ENCODE peak calls at places on chromosome 22, in ten cellular contexts. F is cardiac muscle cell, Q is nephron progenitor cell, T is body of pancreas, B is BJ, Y is lung, A is sigmoid colon, G is dorsolateral prefrontal cortex, U is brain microvascular endothelial cell, E is endothelial cell. Z is an unnamed sample.

GRCh38 chr22:49827853-49828598 is at the start of gene BRD1:
- DNase-seq in U (peak), F (peak), T (peak), Y (no peak), Q (peak), E (peak), G (no peak), A (no peak), B (no peak), Z (peak)

GRCh38 chr22:33142282-33142681 is 84.1 kb upstream of the SYN3 start:
- DNase-seq in A (no peak), G (no peak), F (no peak), Y (no peak), T (no peak), Q (no peak), U (no peak), E (no peak), B (no peak), Z (no peak)

GRCh38 chr22:27238935-27239510 is 562.5 kb downstream of the MN1 start:
- DNase-seq in Q (peak), T (peak), Y (peak), F (peak), B (peak), G (no peak), A (peak), E (no peak), U (peak), Z (peak)

GRCh38 chr22:37488337-37489135 is 2.4 kb upstream of the MFNG start:
- DNase-seq in T (no peak), F (no peak), U (no peak), E (no peak), Y (no peak), Q (no peak), A (no peak), B (no peak), G (no peak), Z (no peak)

GRCh38 chr22:46684706-46685105 is 53.3 kb downstream of the CERK start:
- DNase-seq in U (no peak), Q (no peak), B (no peak), T (no peak), E (no peak), G (no peak), Y (no peak), A (no peak), F (no peak), Z (no peak)

GRCh38 chr22:41660416-41660815 is 28.3 kb downstream of the SNU13 start:
- DNase-seq in F (no peak), G (no peak), Q (no peak), U (no peak), Y (no peak), A (no peak), E (no peak), T (no peak), B (no peak), Z (no peak)

GRCh38 chr22:30027169-30027568 is 53.1 kb upstream of the HORMAD2 start:
- DNase-seq in Y (no peak), E (no peak), F (no peak), Q (no peak), T (no peak), G (no peak), B (no peak), A (no peak), U (no peak), Z (peak)

GRCh38 chr22:48152154-48152775 is 1389.8 kb downstream of the TBC1D22A start:
- DNase-seq in Q (peak), G (no peak), Y (no peak), T (no peak), A (no peak), U (no peak), B (no peak), F (no peak), E (no peak), Z (no peak)

GRCh38 chr22:33835196-33835788 is 85.0 kb downstream of the LARGE1 start:
- DNase-seq in T (no peak), G (no peak), Y (no peak), Q (no peak), U (no peak), B (no peak), A (no peak), E (no peak), F (no peak), Z (no peak)

GRCh38 chr22:16824718-16825687 is at the start of gene XKR3:
- DNase-seq in F (no peak), Q (no peak), Y (no peak), E (no peak), T (no peak), A (no peak), B (no peak), U (no peak), G (no peak), Z (no peak)

GRCh38 chr22:48828688-48829087 is 999.0 kb downstream of the BRD1 start:
- DNase-seq in F (no peak), Y (no peak), A (no peak), T (no peak), G (peak), E (no peak), Q (no peak), B (no peak), U (no peak), Z (no peak)

GRCh38 chr22:43277987-43278601 is 65.1 kb downstream of the SCUBE1 start:
- DNase-seq in T (no peak), A (no peak), E (no peak), U (no peak), Y (no peak), G (no peak), Q (peak), B (no peak), F (no peak), Z (no peak)

GRCh38 chr22:37485714-37486223 is 415 bp downstream of the MFNG start:
- DNase-seq in G (no peak), E (no peak), A (no peak), B (no peak), Y (no peak), F (no peak), Q (no peak), U (no peak), T (no peak), Z (no peak)

GRCh38 chr22:38468761-38469305 is 937 bp downstream of the KDELR3 start:
- DNase-seq in F (no peak), U (no peak), B (no peak), T (no peak), Q (no peak), Y (no peak), A (no peak), E (no peak), G (no peak), Z (no peak)

GRCh38 chr22:18012528-18012927 is 11.8 kb downstream of the MICAL3 start:
- DNase-seq in T (no peak), G (no peak), Y (no peak), Q (no peak), F (no peak), U (no peak), A (no peak), E (no peak), B (no peak), Z (peak)

GRCh38 chr22:48980409-48980808 is 847.3 kb downstream of the BRD1 start:
- DNase-seq in Q (no peak), T (no peak), B (no peak), E (no peak), F (no peak), A (no peak), G (no peak), Y (no peak), U (no peak), Z (no peak)

GRCh38 chr22:49972163-49973017 is 11.8 kb downstream of the PIM3 start:
- DNase-seq in T (peak), Y (no peak), E (peak), F (no peak), U (no peak), B (no peak), Q (peak), A (peak), G (peak), Z (no peak)

GRCh38 chr22:29848115-29848514 is 10.0 kb upstream of the ASCC2 start:
- DNase-seq in Q (no peak), T (no peak), A (no peak), B (no peak), Y (no peak), F (no peak), U (no peak), G (no peak), E (no peak), Z (no peak)

GRCh38 chr22:43879901-43880742 is 11.7 kb downstream of the PNPLA5 start:
- DNase-seq in U (no peak), Y (no peak), B (no peak), G (no peak), F (no peak), A (peak), Q (no peak), T (no peak), E (no peak), Z (no peak)

GRCh38 chr22:27507935-27508504 is 293.5 kb downstream of the MN1 start:
- DNase-seq in U (no peak), A (no peak), F (no peak), Q (no peak), E (no peak), B (no peak), T (no peak), G (no peak), Y (no peak), Z (peak)

GRCh38 chr22:32164084-32164894 is 5.2 kb upstream of the C22orf42 start:
- DNase-seq in A (no peak), E (no peak), T (no peak), B (no peak), Q (no peak), Y (no peak), F (no peak), U (no peak), G (no peak), Z (no peak)

GRCh38 chr22:16972311-16972710 is 35.7 kb downstream of the GAB4 start:
- DNase-seq in F (no peak), U (no peak), T (no peak), A (no peak), Q (no peak), B (no peak), Y (peak), G (no peak), E (no peak), Z (no peak)

GRCh38 chr22:30235687-30236170 is 10.8 kb downstream of the LIF start:
- DNase-seq in Y (peak), Q (no peak), T (peak), E (no peak), G (no peak), U (peak), B (peak), F (peak), A (no peak), Z (peak)

GRCh38 chr22:42236268-42236667 is 34.2 kb downstream of the TCF20 start:
- DNase-seq in B (no peak), T (no peak), F (no peak), E (no peak), Y (no peak), U (no peak), A (no peak), Q (no peak), G (no peak), Z (no peak)

GRCh38 chr22:30048711-30049110 is 31.6 kb upstream of the HORMAD2 start:
- DNase-seq in Q (no peak), U (no peak), E (no peak), Y (no peak), A (no peak), F (no peak), B (no peak), G (no peak), T (no peak), Z (no peak)

GRCh38 chr22:49968313-49968830 is 7.8 kb downstream of the PIM3 start:
- DNase-seq in Q (no peak), U (no peak), Y (no peak), T (peak), F (no peak), B (no peak), A (no peak), G (peak), E (no peak), Z (no peak)

GRCh38 chr22:45212306-45212709 is 28.4 kb downstream of the KIAA0930 start:
- DNase-seq in B (peak), Y (peak), U (peak), Q (peak), T (peak), G (peak), A (peak), E (peak), F (peak), Z (peak)
- TF ChIP-seq CTCF in B (peak), Y (no peak), U (peak), Q (no peak), T (no peak), G (peak), A (no peak), E (no peak), F (no peak), Z (no peak)

GRCh38 chr22:22074634-22075381 is 92.2 kb upstream of the TOP3B start:
- DNase-seq in Q (no peak), B (no peak), Y (no peak), E (no peak), F (no peak), G (no peak), T (no peak), A (no peak), U (no peak), Z (peak)
- TF ChIP-seq CTCF in Q (no peak), B (no peak), Y (no peak), E (no peak), F (no peak), G (no peak), T (no peak), A (no peak), U (no peak), Z (no peak)

DNA sequence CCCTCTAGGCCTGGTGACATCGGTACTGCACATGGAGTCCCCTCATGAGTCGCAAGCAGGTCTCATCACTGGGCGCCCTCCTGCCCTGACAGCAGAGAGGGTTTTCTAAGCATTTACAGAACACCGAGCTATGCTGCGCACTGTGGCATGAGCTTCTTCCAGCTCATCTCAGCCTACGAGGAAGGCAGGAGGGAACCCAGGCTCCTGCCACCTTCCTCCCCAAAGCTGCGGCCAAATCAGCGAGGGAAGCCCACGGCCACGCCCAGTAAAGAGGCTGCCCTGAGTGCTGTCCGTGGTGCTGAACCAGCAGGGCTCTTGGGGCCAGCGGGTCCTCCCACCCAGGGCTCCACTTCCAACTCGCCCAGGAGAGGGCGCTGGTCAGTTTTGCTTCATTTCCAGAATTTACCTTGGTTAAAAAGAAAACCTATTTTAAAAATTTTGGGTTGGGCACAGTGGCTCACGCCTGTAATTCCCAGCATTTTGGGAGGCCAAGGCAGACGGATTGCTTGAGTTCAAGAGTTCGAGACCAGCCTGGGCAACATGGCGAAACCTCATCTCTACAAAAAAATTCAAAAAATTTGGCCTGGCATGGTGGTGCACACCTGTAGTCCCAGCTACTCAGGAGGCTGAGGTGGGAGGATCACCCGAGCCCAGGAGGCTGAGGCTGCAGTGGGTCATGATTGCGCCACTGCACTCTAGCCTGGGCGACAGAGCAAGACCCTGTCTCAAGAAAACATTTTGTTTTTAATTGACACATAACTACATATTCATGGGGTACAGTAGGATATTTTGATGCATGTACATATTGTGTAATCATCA is 34.2 kb downstream of the PHF21B start:
- DNase-seq in F (peak), A (peak), T (peak), E (peak), G (peak), Q (peak), U (peak), B (peak), Y (peak), Z (peak)
- TF ChIP-seq CTCF in F (peak), A (peak), T (peak), E (peak), G (peak), Q (peak), U (peak), B (peak), Y (peak), Z (peak)

GRCh38 chr22:19988331-19988808 is 28.3 kb downstream of the ARVCF start:
- DNase-seq in U (no peak), T (no peak), G (no peak), Q (no peak), F (no peak), B (no peak), A (no peak), Y (no peak), E (no peak), Z (no peak)
- TF ChIP-seq CTCF in U (no peak), T (no peak), G (no peak), Q (no peak), F (no peak), B (no peak), A (no peak), Y (no peak), E (no peak), Z (no peak)

GRCh38 chr22:34842630-34843029 is 223.3 kb upstream of the ISX start:
- DNase-seq in F (no peak), T (no peak), B (no peak), E (no peak), G (no peak), A (no peak), Y (no peak), U (no peak), Q (no peak), Z (no peak)
- TF ChIP-seq CTCF in F (no peak), T (no peak), B (peak), E (no peak), G (no peak), A (no peak), Y (no peak), U (peak), Q (no peak), Z (no peak)

DNA sequence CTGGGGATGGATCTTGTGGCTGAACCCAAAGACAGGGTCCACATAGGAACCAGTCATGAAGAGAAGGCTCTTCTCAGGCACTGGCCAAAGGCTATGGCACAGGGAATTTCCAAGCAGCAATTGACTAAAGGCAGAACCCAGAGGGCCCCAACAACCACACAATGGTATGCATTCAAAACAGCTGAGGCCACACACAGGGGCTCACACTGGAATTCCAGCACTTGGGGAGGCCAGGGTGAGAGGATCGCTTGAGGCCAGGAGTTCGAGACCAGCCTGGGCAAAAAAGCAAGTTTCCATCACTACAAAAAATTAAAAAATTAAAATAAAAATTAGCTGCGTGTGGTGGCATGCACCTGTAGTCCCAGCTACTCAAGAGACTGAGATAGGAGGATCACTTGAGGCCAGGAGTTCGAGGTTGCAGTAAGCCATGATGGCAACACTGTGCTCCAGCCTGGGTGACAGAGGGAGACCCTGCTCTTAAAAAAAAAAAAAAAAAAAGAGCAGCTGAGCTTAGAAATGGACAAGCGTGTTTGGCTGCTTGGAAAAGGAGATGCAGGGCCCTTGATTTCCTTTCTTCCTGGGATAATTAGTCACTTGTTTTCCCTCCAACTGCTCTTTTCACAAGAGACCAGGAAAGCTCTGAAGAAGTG is 44.6 kb downstream of the MYH9 start:
- DNase-seq in Q (no peak), Y (no peak), E (no peak), T (no peak), F (no peak), G (no peak), A (no peak), U (no peak), B (no peak), Z (no peak)
- TF ChIP-seq CTCF in Q (no peak), Y (no peak), E (no peak), T (no peak), F (no peak), G (no peak), A (no peak), U (no peak), B (no peak), Z (no peak)

GRCh38 chr22:24165673-24166072 is 15.6 kb upstream of the SUSD2 start:
- DNase-seq in T (no peak), Q (no peak), G (no peak), U (no peak), B (no peak), A (no peak), E (no peak), Y (no peak), F (no peak), Z (peak)

GRCh38 chr22:24166811-24167210 is 14.5 kb upstream of the SUSD2 start:
- DNase-seq in U (no peak), F (no peak), A (no peak), E (no peak), T (no peak), G (no peak), B (no peak), Q (no peak), Y (no peak), Z (no peak)

GRCh38 chr22:24164243-24164642 is 17.0 kb upstream of the SUSD2 start:
- DNase-seq in Q (no peak), U (no peak), Y (no peak), T (no peak), G (no peak), F (no peak), E (no peak), A (no peak), B (no peak), Z (no peak)

GRCh38 chr22:24162377-24162927 is 18.8 kb upstream of the SUSD2 start:
- DNase-seq in F (no peak), T (no peak), U (no peak), Q (no peak), E (no peak), Y (no peak), G (no peak), A (no peak), B (no peak), Z (no peak)

DNA sequence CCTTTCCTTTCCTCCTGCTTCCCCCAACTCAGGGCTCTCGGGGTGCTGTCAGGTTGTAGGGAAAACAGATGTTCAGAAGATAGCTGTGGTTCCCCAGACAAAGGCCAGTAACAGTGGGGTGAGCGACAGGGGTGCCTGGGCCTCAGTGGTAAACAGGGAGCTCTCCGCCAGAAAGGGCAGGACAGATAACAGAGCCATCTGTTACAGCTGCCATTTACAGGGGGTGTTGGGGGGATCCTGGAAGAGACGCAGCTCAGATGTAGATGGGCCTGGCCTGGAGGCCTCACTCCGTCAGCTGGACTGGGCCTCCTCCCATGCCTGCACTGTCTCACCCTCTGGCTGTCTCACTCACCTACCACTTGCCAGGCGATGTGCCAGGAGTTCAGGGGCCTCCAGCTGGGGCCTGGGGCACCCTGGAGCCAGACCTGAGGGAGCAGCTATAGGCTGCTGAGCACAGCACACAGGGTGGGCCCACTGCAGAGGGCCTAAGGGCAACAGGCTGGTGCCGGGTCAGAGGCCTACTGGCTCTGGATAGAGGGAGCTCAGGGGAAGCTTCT is 16.4 kb upstream of the SUSD2 start:
- DNase-seq in Y (no peak), Q (no peak), B (no peak), T (no peak), U (no peak), E (no peak), A (no peak), G (no peak), F (no peak), Z (no peak)
- TF ChIP-seq CTCF in Y (no peak), Q (no peak), B (no peak), T (no peak), U (no peak), E (no peak), A (no peak), G (no peak), F (no peak), Z (no peak)

DNA sequence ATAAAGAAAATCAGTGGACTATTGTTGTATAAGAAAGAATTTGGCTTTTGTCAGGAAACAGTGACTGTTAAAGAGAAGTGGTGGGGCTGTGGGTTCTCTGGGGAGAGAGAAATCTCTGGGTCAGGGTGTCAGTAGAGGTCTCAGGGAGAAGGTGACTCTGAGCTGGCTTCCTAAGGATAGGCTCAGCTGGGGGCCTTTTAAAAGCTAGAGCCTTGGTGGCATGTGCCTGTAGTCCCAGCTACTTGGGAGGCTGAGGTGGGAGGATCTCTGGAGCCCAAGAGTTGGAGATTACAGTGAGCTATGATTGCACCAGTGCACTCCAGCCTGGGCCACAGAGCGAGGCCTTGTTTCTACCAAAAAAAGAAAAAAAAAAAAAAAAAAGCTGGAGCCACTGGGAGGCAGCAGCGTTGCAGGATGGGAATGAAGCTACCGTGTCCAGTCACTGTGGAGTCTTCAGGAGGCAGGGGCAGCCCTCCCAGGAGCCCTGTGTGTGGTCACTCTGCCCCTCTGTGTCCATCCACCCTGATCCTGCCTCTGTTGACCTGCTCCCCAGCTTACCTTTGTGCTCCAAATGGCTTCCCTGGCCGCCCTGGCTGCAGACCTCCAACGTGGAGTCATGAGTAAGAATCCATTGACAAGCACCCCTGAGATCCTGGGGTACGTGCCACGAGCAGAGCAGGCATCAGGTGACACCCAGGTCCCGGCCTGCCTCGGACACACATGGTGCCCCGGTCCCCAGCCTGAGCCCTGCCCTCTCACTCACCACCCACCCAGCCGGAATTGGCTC is 5.4 kb upstream of the MIF start:
- DNase-seq in Q (no peak), A (no peak), U (peak), Y (no peak), F (peak), B (no peak), G (no peak), T (no peak), E (no peak), Z (no peak)
- TF ChIP-seq CTCF in Q (no peak), A (no peak), U (peak), Y (no peak), F (peak), B (peak), G (peak), T (no peak), E (no peak), Z (peak)

Z was measured in epithelial cell of esophagus.